ENCODE peak calls at places on chromosomes 7 and 10, in five cellular contexts. V is T-cell; K is fibroblast of mammary gland; G is iPS DF 6.9; E is activated CD4-positive, alpha-beta T cell treated with anti-CD3 and anti-CD28 coated beads for 48 hours. M is an unnamed sample.

GRCh38 chr7:5351508-5352265 is 68.9 kb downstream of the SLC29A4 start:
- DNase-seq in V (no peak), K (peak; percentile 14), G (no peak), E (no peak), M (no peak)

GRCh38 chr10:79056361-79056735 is 12.4 kb upstream of the ZMIZ1 start:
- DNase-seq in V (no peak), K (no peak), G (no peak), E (no peak), M (no peak)

GRCh38 chr10:128660726-128661125 is 534.5 kb upstream of the MKI67 start:
- DNase-seq in V (no peak), K (no peak), G (no peak), E (no peak), M (no peak)

GRCh38 chr7:55477781-55478374 is 94.4 kb downstream of the VOPP1 start:
- DNase-seq in V (no peak), K (peak; percentile 87), G (no peak), E (peak; percentile 0), M (no peak)

GRCh38 chr7:149707448-149707886 is 65.9 kb downstream of the ZNF467 start:
- DNase-seq in V (no peak), K (peak; percentile 25), G (no peak), E (no peak), M (no peak)

GRCh38 chr10:29687411-29688160 is 52.8 kb upstream of the SVIL start:
- DNase-seq in V (no peak), K (peak; percentile 17), G (no peak), E (no peak), M (no peak)

GRCh38 chr7:47543659-47544058 is 38.3 kb downstream of the TNS3 start:
- DNase-seq in V (no peak), K (no peak), G (no peak), E (no peak), M (no peak)

GRCh38 chr7:153006452-153006851 is 246.9 kb downstream of the ACTR3B start:
- DNase-seq in V (no peak), K (no peak), G (no peak), E (no peak), M (no peak)

GRCh38 chr7:151122276-151122675 is 36.0 kb downstream of the AGAP3 start:
- DNase-seq in V (no peak), K (no peak), G (no peak), E (no peak), M (no peak)

GRCh38 chr10:114389429-114389828 is 14.9 kb downstream of the AFAP1L2 start:
- DNase-seq in V (no peak), K (peak; percentile 66), G (no peak), E (no peak), M (no peak)

GRCh38 chr10:90286941-90287340 is 570.9 kb downstream of the HTR7 start:
- DNase-seq in V (no peak), K (no peak), G (no peak), E (no peak), M (no peak)

GRCh38 chr10:4763960-4764428 is 62.0 kb upstream of the AKR1E2 start:
- DNase-seq in V (no peak), K (peak; percentile 94), G (no peak), E (peak; percentile 35), M (no peak)

GRCh38 chr10:76270464-76270863 is 839.0 kb downstream of the LRMDA start:
- DNase-seq in V (no peak), K (no peak), G (no peak), E (no peak), M (no peak)